ENCODE peak calls at places on chromosomes 12 and 14, in ten cellular contexts. Z, E, R, S, X, A, V, J, Y and H are unnamed samples.

GRCh38 chr12:27821259-27821973 is 41.4 kb upstream of the MANSC4 start:
- DNase-seq in Z (peak), E (peak), R (no peak), S (peak), X (no peak), A (peak), V (peak), J (peak), Y (peak), H (no peak)

GRCh38 chr12:95218164-95218851 is 701 bp downstream of the VEZT start:
- DNase-seq in Z (no peak), E (no peak), R (no peak), S (no peak), X (peak), A (peak), V (no peak), J (peak), Y (no peak), H (peak)

GRCh38 chr12:18612971-18613370 is 124.8 kb downstream of the PLCZ1 start:
- DNase-seq in Z (no peak), E (no peak), R (no peak), S (no peak), X (no peak), A (peak), V (no peak), J (no peak), Y (no peak), H (no peak)

GRCh38 chr14:47675489-47676300 is at the start of gene MDGA2:
- DNase-seq in Z (no peak), E (no peak), R (no peak), S (no peak), X (no peak), A (no peak), V (peak), J (peak), Y (peak), H (no peak)

GRCh38 chr12:79266511-79267129 is 402.0 kb downstream of the SYT1 start:
- DNase-seq in Z (no peak), E (no peak), R (no peak), S (no peak), X (no peak), A (no peak), V (no peak), J (no peak), Y (no peak), H (no peak)

GRCh38 chr12:7150356-7150755 is 20.2 kb downstream of the CLSTN3 start:
- DNase-seq in Z (no peak), E (no peak), R (no peak), S (no peak), X (no peak), A (no peak), V (no peak), J (no peak), Y (peak), H (no peak)

GRCh38 chr12:122159879-122160278 is 14.1 kb downstream of the IL31 start:
- DNase-seq in Z (no peak), E (no peak), R (no peak), S (no peak), X (no peak), A (no peak), V (peak), J (peak), Y (no peak), H (no peak)

GRCh38 chr12:123076604-123077297 is 74.1 kb downstream of the PITPNM2 start:
- DNase-seq in Z (peak), E (no peak), R (no peak), S (no peak), X (no peak), A (no peak), V (no peak), J (no peak), Y (peak), H (no peak)

GRCh38 chr12:17335487-17335886 is 729.5 kb upstream of the LMO3 start:
- DNase-seq in Z (no peak), E (no peak), R (no peak), S (no peak), X (no peak), A (no peak), V (no peak), J (no peak), Y (no peak), H (no peak)

GRCh38 chr14:100568998-100569733 is 18.1 kb downstream of the BEGAIN start:
- DNase-seq in Z (no peak), E (peak), R (no peak), S (no peak), X (no peak), A (no peak), V (no peak), J (no peak), Y (no peak), H (no peak)

GRCh38 chr12:19323768-19324167 is 115.5 kb upstream of the AEBP2 start:
- DNase-seq in Z (no peak), E (no peak), R (no peak), S (no peak), X (no peak), A (no peak), V (no peak), J (no peak), Y (no peak), H (no peak)

GRCh38 chr12:128557231-128557630 is 266.5 kb downstream of the SLC15A4 start:
- DNase-seq in Z (no peak), E (no peak), R (no peak), S (no peak), X (no peak), A (no peak), V (no peak), J (peak), Y (no peak), H (no peak)

GRCh38 chr14:38663382-38663781 is 407.5 kb upstream of the CLEC14A start:
- DNase-seq in Z (no peak), E (no peak), R (no peak), S (no peak), X (no peak), A (no peak), V (no peak), J (no peak), Y (no peak), H (no peak)

GRCh38 chr12:53659011-53659551 is 16.8 kb downstream of the ATP5MC2 start:
- DNase-seq in Z (no peak), E (no peak), R (no peak), S (peak), X (peak), A (peak), V (peak), J (no peak), Y (peak), H (no peak)

GRCh38 chr14:77738559-77739250 is 22.3 kb downstream of the SNW1 start:
- DNase-seq in Z (no peak), E (no peak), R (peak), S (peak), X (no peak), A (peak), V (no peak), J (no peak), Y (no peak), H (no peak)

GRCh38 chr14:105146181-105146975 is 22.2 kb downstream of the JAG2 start:
- DNase-seq in Z (no peak), E (no peak), R (peak), S (no peak), X (no peak), A (no peak), V (peak), J (no peak), Y (no peak), H (no peak)

GRCh38 chr14:21675566-21675965 is 1.9 kb upstream of the OR4E1 start:
- DNase-seq in Z (no peak), E (no peak), R (no peak), S (no peak), X (no peak), A (no peak), V (no peak), J (no peak), Y (no peak), H (no peak)

GRCh38 chr12:129298921-129299320 is 445.6 kb downstream of the GLT1D1 start:
- DNase-seq in Z (no peak), E (no peak), R (no peak), S (no peak), X (no peak), A (no peak), V (no peak), J (no peak), Y (no peak), H (no peak)